ENCODE peak calls at places on chromosomes 16 and 17, in six cellular contexts. L is lower lobe of right lung, H is ascending aorta, C is esophagus muscularis mucosa, S is tibial nerve, N is Peyer's patch. K is an unnamed sample.

GRCh38 chr16:84603115-84603816 is 14.6 kb downstream of the COTL1 start:
- DNase-seq in L (peak; percentile 85), H (peak; percentile 97), C (no peak), S (peak; percentile 88), N (peak; percentile 65), K (peak; percentile 83)

GRCh38 chr17:82793974-82794620 is 42.2 kb downstream of the TBCD start:
- DNase-seq in L (no peak), H (no peak), C (no peak), S (no peak), N (no peak), K (no peak)

GRCh38 chr16:84281077-84281476 is 13.6 kb upstream of the WFDC1 start:
- DNase-seq in L (no peak), H (no peak), C (no peak), S (no peak), N (no peak), K (no peak)

GRCh38 chr16:17271687-17272086 is 199.1 kb downstream of the XYLT1 start:
- DNase-seq in L (no peak), H (peak; percentile 75), C (no peak), S (peak; percentile 67), N (no peak), K (peak; percentile 31)

GRCh38 chr16:9901-10665 is 43.3 kb downstream of the POLR3K start:
- DNase-seq in L (peak; percentile 52), H (peak; percentile 72), C (no peak), S (no peak), N (no peak), K (no peak)

GRCh38 chr17:2347805-2348685 is 10.7 kb downstream of the SGSM2 start:
- DNase-seq in L (peak; percentile 53), H (no peak), C (no peak), S (no peak), N (no peak), K (no peak)

GRCh38 chr17:10073905-10074304 is 124.5 kb downstream of the GAS7 start:
- DNase-seq in L (no peak), H (no peak), C (no peak), S (no peak), N (no peak), K (no peak)

GRCh38 chr17:28170771-28171170 is 128.3 kb downstream of the NLK start:
- DNase-seq in L (no peak), H (no peak), C (no peak), S (no peak), N (no peak), K (no peak)

GRCh38 chr16:7361416-7362129 is 28.9 kb downstream of the RBFOX1 start:
- DNase-seq in L (no peak), H (no peak), C (no peak), S (no peak), N (no peak), K (no peak)

GRCh38 chr17:7650509-7651096 is at the start of gene ATP1B2:
- DNase-seq in L (peak; percentile 78), H (peak; percentile 73), C (no peak), S (peak; percentile 24), N (peak; percentile 80), K (no peak)

GRCh38 chr17:7654832-7655540 is 4.3 kb downstream of the ATP1B2 start:
- DNase-seq in L (no peak), H (no peak), C (no peak), S (no peak), N (no peak), K (no peak)

GRCh38 chr17:7651097-7651958 is 602 bp downstream of the ATP1B2 start:
- DNase-seq in L (no peak), H (no peak), C (no peak), S (no peak), N (no peak), K (no peak)

GRCh38 chr17:7652659-7653343 is 2.1 kb downstream of the ATP1B2 start:
- DNase-seq in L (no peak), H (no peak), C (no peak), S (no peak), N (no peak), K (no peak)

GRCh38 chr17:7651959-7652658 is 1.4 kb downstream of the ATP1B2 start:
- DNase-seq in L (no peak), H (no peak), C (no peak), S (no peak), N (no peak), K (no peak)
- H3K27ac ChIP-seq in L (no peak overlapping the region), H (no peak overlapping the region), C (peak overlapping the region; percentile 63), S (peak overlapping the region; percentile 1), N (no peak overlapping the region), K (peak overlapping the region; percentile 12)

GRCh38 chr17:1030684-1031557 is 34.0 kb downstream of the TIMM22 start:
- DNase-seq in L (no peak), H (no peak), C (no peak), S (peak; percentile 44), N (no peak), K (no peak)
- H3K27ac ChIP-seq in L (peak overlapping the region; percentile 68), H (peak overlapping the region; percentile 73), C (peak overlapping the region; percentile 85), S (peak overlapping the region; percentile 30), N (no peak overlapping the region), K (peak overlapping the region; percentile 73)

GRCh38 chr17:36869441-36869840 is 67.8 kb upstream of the LHX1 start:
- DNase-seq in L (no peak), H (no peak), C (no peak), S (no peak), N (no peak), K (no peak)

GRCh38 chr17:36864827-36865320 is 72.4 kb upstream of the LHX1 start:
- DNase-seq in L (no peak), H (no peak), C (no peak), S (no peak), N (no peak), K (no peak)

GRCh38 chr17:36870618-36871002 is 66.7 kb upstream of the LHX1 start:
- DNase-seq in L (no peak), H (no peak), C (no peak), S (no peak), N (no peak), K (no peak)

GRCh38 chr17:36867716-36868115 is 69.6 kb upstream of the LHX1 start:
- DNase-seq in L (no peak), H (no peak), C (no peak), S (no peak), N (no peak), K (no peak)

GRCh38 chr17:36869856-36870617 is 67.2 kb upstream of the LHX1 start:
- DNase-seq in L (no peak), H (no peak), C (no peak), S (no peak), N (no peak), K (no peak)
- H3K27ac ChIP-seq in L (no peak overlapping the region), H (no peak overlapping the region), C (no peak overlapping the region), S (no peak overlapping the region), N (no peak overlapping the region), K (no peak overlapping the region)

GRCh38 chr17:77834170-77835115 is 124.1 kb upstream of the TNRC6C start:
- DNase-seq in L (peak; percentile 80), H (peak; percentile 91), C (no peak), S (no peak), N (no peak), K (peak; percentile 65)
- H3K27ac ChIP-seq in L (no peak overlapping the region), H (peak overlapping the region; percentile 70), C (no peak overlapping the region), S (no peak overlapping the region), N (no peak overlapping the region), K (peak overlapping the region; percentile 46)

DNA sequence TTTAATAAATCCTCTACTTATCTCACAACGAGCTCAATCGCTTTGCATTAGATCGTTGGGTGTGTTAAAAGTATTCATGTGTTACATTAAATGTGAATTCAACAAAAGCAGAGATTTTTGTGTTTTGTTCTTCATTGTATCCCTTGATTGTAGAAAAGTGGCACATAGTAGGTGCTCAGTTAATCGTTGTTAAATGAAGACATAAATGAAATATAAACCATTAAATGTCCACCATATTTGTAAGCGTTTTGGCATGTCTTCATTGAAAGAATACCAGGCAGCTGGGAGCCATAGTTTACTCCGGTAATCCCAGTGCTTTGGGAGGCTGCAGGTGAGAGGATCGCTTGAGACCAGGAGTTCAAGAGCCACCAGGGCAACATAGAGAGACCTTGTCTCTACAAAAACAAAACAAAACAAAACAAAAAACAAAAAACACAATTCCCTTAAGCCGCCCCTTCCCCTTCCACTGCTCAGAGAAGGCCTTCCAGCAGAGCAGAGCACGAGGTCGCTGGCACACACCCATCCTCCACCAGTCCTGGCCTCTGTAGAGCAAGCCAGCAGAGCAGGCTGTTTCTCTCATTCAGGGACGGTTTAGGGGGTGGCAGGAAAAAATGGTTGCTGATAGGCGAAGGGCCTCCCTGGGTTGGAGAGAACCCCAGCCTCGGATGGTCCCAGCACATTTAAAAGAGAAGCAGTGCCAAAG is 673 bp upstream of the CHD9 start:
- DNase-seq in L (peak; percentile 54), H (no peak), C (no peak), S (no peak), N (no peak), K (no peak)
- H3K27ac ChIP-seq in L (peak overlapping the region; percentile 96), H (peak overlapping the region; percentile 88), C (peak overlapping the region; percentile 72), S (peak overlapping the region; percentile 66), N (peak overlapping the region; percentile 78), K (peak overlapping the region; percentile 45)

GRCh38 chr17:29581583-29582253 is 7.7 kb downstream of the GIT1 start:
- DNase-seq in L (peak; percentile 47), H (peak; percentile 60), C (no peak), S (no peak), N (no peak), K (no peak)
- H3K27ac ChIP-seq in L (no peak overlapping the region), H (no peak overlapping the region), C (no peak overlapping the region), S (peak overlapping the region; percentile 78), N (no peak overlapping the region), K (no peak overlapping the region)

GRCh38 chr16:57741660-57742191 is 6.2 kb downstream of the KATNB1 start:
- DNase-seq in L (peak; percentile 38), H (no peak), C (no peak), S (no peak), N (no peak), K (no peak)
- H3K27ac ChIP-seq in L (no peak overlapping the region), H (no peak overlapping the region), C (no peak overlapping the region), S (no peak overlapping the region), N (no peak overlapping the region), K (no peak overlapping the region)

K was measured in thoracic aorta.